ENCODE peak calls at places on chromosomes 4 and X, in nine cellular contexts. One of them, this sample, is unnamed.

GRCh38 chr4:70945452-70946055 is 43.4 kb downstream of the MOB1B start:
- DNase-seq in H1: no peak
- DNase-seq in heart right ventricle: no peak
- DNase-seq in ovary: no peak
- DNase-seq in IMR-90: peak; percentile 66
- DNase-seq in suprapubic skin: no peak
- DNase-seq in aorta: no peak
- DNase-seq in cardiac muscle cell: no peak
- DNase-seq in endothelial cell of umbilical vein: no peak
- DNase-seq in this sample: no peak

GRCh38 chr4:55345980-55346850 is at the start of gene SRD5A3:
- DNase-seq in H1: peak; percentile 44
- DNase-seq in heart right ventricle: peak; percentile 91
- DNase-seq in ovary: peak; percentile 85
- DNase-seq in IMR-90: peak; percentile 71
- DNase-seq in suprapubic skin: peak; percentile 88
- DNase-seq in aorta: peak; percentile 89
- DNase-seq in cardiac muscle cell: peak; percentile 93
- DNase-seq in endothelial cell of umbilical vein: peak; percentile 85
- DNase-seq in this sample: peak; percentile 88

GRCh38 chr4:19177616-19178015 is 1074.1 kb upstream of the SLIT2 start:
- DNase-seq in H1: no peak
- DNase-seq in heart right ventricle: no peak
- DNase-seq in ovary: no peak
- DNase-seq in IMR-90: peak; percentile 7
- DNase-seq in suprapubic skin: no peak
- DNase-seq in aorta: no peak
- DNase-seq in cardiac muscle cell: no peak
- DNase-seq in endothelial cell of umbilical vein: no peak
- DNase-seq in this sample: no peak

GRCh38 chr4:89482248-89482647 is 174.6 kb upstream of the GPRIN3 start:
- DNase-seq in H1: no peak
- DNase-seq in heart right ventricle: no peak
- DNase-seq in ovary: no peak
- DNase-seq in IMR-90: peak; percentile 53
- DNase-seq in suprapubic skin: no peak
- DNase-seq in aorta: no peak
- DNase-seq in cardiac muscle cell: peak; percentile 45
- DNase-seq in endothelial cell of umbilical vein: peak; percentile 88
- DNase-seq in this sample: no peak

GRCh38 chr4:80196259-80197131 is 808 bp upstream of the PRDM8 start:
- DNase-seq in H1: no peak
- DNase-seq in heart right ventricle: no peak
- DNase-seq in ovary: no peak
- DNase-seq in IMR-90: peak; percentile 35
- DNase-seq in suprapubic skin: no peak
- DNase-seq in aorta: no peak
- DNase-seq in cardiac muscle cell: peak; percentile 49
- DNase-seq in endothelial cell of umbilical vein: no peak
- DNase-seq in this sample: no peak

GRCh38 chrX:134013528-134013927 is 28.1 kb upstream of the GPC3 start:
- DNase-seq in H1: no peak
- DNase-seq in heart right ventricle: no peak
- DNase-seq in ovary: no peak
- DNase-seq in IMR-90: no peak
- DNase-seq in suprapubic skin: no peak
- DNase-seq in aorta: no peak
- DNase-seq in cardiac muscle cell: no peak
- DNase-seq in endothelial cell of umbilical vein: no peak
- DNase-seq in this sample: no peak

GRCh38 chr4:14856076-14856926 is 146.0 kb upstream of the CPEB2 start:
- DNase-seq in H1: peak; percentile 27
- DNase-seq in heart right ventricle: no peak
- DNase-seq in ovary: peak; percentile 34
- DNase-seq in IMR-90: peak; percentile 100
- DNase-seq in suprapubic skin: no peak
- DNase-seq in aorta: peak; percentile 84
- DNase-seq in cardiac muscle cell: no peak
- DNase-seq in endothelial cell of umbilical vein: peak; percentile 35
- DNase-seq in this sample: peak; percentile 85

GRCh38 chr4:138576684-138577083 is 334.5 kb upstream of the SLC7A11 start:
- DNase-seq in H1: no peak
- DNase-seq in heart right ventricle: no peak
- DNase-seq in ovary: no peak
- DNase-seq in IMR-90: peak; percentile 68
- DNase-seq in suprapubic skin: no peak
- DNase-seq in aorta: no peak
- DNase-seq in cardiac muscle cell: peak; percentile 11
- DNase-seq in endothelial cell of umbilical vein: peak; percentile 57
- DNase-seq in this sample: no peak

GRCh38 chrX:136185409-136186022 is 38.2 kb downstream of the FHL1 start:
- DNase-seq in H1: no peak
- DNase-seq in heart right ventricle: no peak
- DNase-seq in ovary: no peak
- DNase-seq in IMR-90: peak; percentile 47
- DNase-seq in suprapubic skin: no peak
- DNase-seq in aorta: no peak
- DNase-seq in cardiac muscle cell: no peak
- DNase-seq in endothelial cell of umbilical vein: peak; percentile 66
- DNase-seq in this sample: no peak

GRCh38 chrX:72685810-72686465 is 28.2 kb downstream of the PHKA1 start:
- DNase-seq in H1: no peak
- DNase-seq in heart right ventricle: no peak
- DNase-seq in ovary: no peak
- DNase-seq in IMR-90: peak; percentile 37
- DNase-seq in suprapubic skin: no peak
- DNase-seq in aorta: no peak
- DNase-seq in cardiac muscle cell: no peak
- DNase-seq in endothelial cell of umbilical vein: no peak
- DNase-seq in this sample: no peak

GRCh38 chrX:9682456-9682855 is 83.2 kb downstream of the GPR143 start:
- DNase-seq in H1: no peak
- DNase-seq in heart right ventricle: no peak
- DNase-seq in ovary: no peak
- DNase-seq in IMR-90: peak; percentile 61
- DNase-seq in suprapubic skin: no peak
- DNase-seq in aorta: no peak
- DNase-seq in cardiac muscle cell: peak; percentile 53
- DNase-seq in endothelial cell of umbilical vein: peak; percentile 10
- DNase-seq in this sample: no peak

GRCh38 chrX:17377795-17378194 is 2.8 kb downstream of the NHS start:
- DNase-seq in H1: no peak
- DNase-seq in heart right ventricle: no peak
- DNase-seq in ovary: no peak
- DNase-seq in IMR-90: no peak
- DNase-seq in suprapubic skin: no peak
- DNase-seq in aorta: no peak
- DNase-seq in cardiac muscle cell: no peak
- DNase-seq in endothelial cell of umbilical vein: no peak
- DNase-seq in this sample: no peak

GRCh38 chr4:157992038-157992706 is 180.7 kb downstream of the GASK1B start:
- DNase-seq in H1: no peak
- DNase-seq in heart right ventricle: no peak
- DNase-seq in ovary: peak; percentile 36
- DNase-seq in IMR-90: peak; percentile 77
- DNase-seq in suprapubic skin: no peak
- DNase-seq in aorta: no peak
- DNase-seq in cardiac muscle cell: peak; percentile 70
- DNase-seq in endothelial cell of umbilical vein: peak; percentile 92
- DNase-seq in this sample: peak; percentile 53

GRCh38 chr4:1402021-1402515 is 4.2 kb downstream of the NKX1-1 start:
- DNase-seq in H1: no peak
- DNase-seq in heart right ventricle: no peak
- DNase-seq in ovary: no peak
- DNase-seq in IMR-90: no peak
- DNase-seq in suprapubic skin: no peak
- DNase-seq in aorta: peak; percentile 36
- DNase-seq in cardiac muscle cell: no peak
- DNase-seq in endothelial cell of umbilical vein: no peak
- DNase-seq in this sample: no peak

GRCh38 chrX:128781506-128781905 is 729.3 kb upstream of the ACTRT1 start:
- DNase-seq in H1: no peak
- DNase-seq in heart right ventricle: no peak
- DNase-seq in ovary: no peak
- DNase-seq in IMR-90: no peak
- DNase-seq in suprapubic skin: no peak
- DNase-seq in aorta: no peak
- DNase-seq in cardiac muscle cell: peak; percentile 24
- DNase-seq in endothelial cell of umbilical vein: no peak
- DNase-seq in this sample: no peak

GRCh38 chr4:187302456-187302855 is 578.8 kb upstream of the FAT1 start:
- DNase-seq in H1: no peak
- DNase-seq in heart right ventricle: no peak
- DNase-seq in ovary: no peak
- DNase-seq in IMR-90: peak; percentile 39
- DNase-seq in suprapubic skin: no peak
- DNase-seq in aorta: no peak
- DNase-seq in cardiac muscle cell: no peak
- DNase-seq in endothelial cell of umbilical vein: no peak
- DNase-seq in this sample: no peak

GRCh38 chr4:128946929-128947328 is 137.4 kb downstream of the JADE1 start:
- DNase-seq in H1: no peak
- DNase-seq in heart right ventricle: no peak
- DNase-seq in ovary: no peak
- DNase-seq in IMR-90: no peak
- DNase-seq in suprapubic skin: no peak
- DNase-seq in aorta: no peak
- DNase-seq in cardiac muscle cell: no peak
- DNase-seq in endothelial cell of umbilical vein: no peak
- DNase-seq in this sample: no peak

GRCh38 chr4:4492161-4492847 is 49.5 kb downstream of the STX18 start:
- DNase-seq in H1: no peak
- DNase-seq in heart right ventricle: no peak
- DNase-seq in ovary: no peak
- DNase-seq in IMR-90: peak; percentile 77
- DNase-seq in suprapubic skin: no peak
- DNase-seq in aorta: no peak
- DNase-seq in cardiac muscle cell: no peak
- DNase-seq in endothelial cell of umbilical vein: peak; percentile 86
- DNase-seq in this sample: no peak

DNA sequence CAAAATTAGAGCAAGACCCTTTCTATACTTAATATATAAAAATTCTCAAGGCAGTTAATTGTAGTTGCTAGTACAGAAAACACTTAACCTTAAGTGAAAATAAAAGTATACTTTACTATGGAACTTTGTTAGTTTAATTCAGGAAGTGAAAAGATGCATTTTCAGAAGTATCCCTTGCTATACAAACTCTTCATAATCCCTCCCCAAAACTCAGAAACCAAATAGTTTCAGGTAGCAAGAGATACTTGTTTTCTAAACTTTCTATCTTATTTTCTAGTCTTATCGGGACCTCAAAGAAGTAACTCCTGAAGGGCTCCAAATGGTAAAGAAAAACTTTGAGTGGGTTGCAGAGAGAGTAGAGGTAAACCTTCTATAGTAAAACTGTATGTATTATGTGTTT is 14.3 kb downstream of the PAICS start:
- DNase-seq in H1: no peak
- DNase-seq in heart right ventricle: no peak
- DNase-seq in ovary: no peak
- DNase-seq in IMR-90: no peak
- DNase-seq in suprapubic skin: no peak
- DNase-seq in aorta: no peak
- DNase-seq in cardiac muscle cell: no peak
- DNase-seq in endothelial cell of umbilical vein: no peak
- DNase-seq in this sample: no peak
- H3K36me3 ChIP-seq in H1: peaks cover 29% of the 10 kb centered on the region
- H3K36me3 ChIP-seq in heart right ventricle: no peaks in the 10 kb centered on the region
- H3K36me3 ChIP-seq in ovary: no peaks in the 10 kb centered on the region
- H3K36me3 ChIP-seq in IMR-90: peaks cover 13% of the 10 kb centered on the region
- H3K36me3 ChIP-seq in suprapubic skin: peaks cover 69% of the 10 kb centered on the region
- H3K36me3 ChIP-seq in aorta: no peaks in the 10 kb centered on the region
- H3K36me3 ChIP-seq in cardiac muscle cell: peaks cover 75% of the 10 kb centered on the region
- H3K36me3 ChIP-seq in endothelial cell of umbilical vein: peaks cover 20% of the 10 kb centered on the region
- H3K36me3 ChIP-seq in this sample: peaks cover 5% of the 10 kb centered on the region

GRCh38 chrX:20530319-20530979 is 263.7 kb upstream of the RPS6KA3 start:
- DNase-seq in H1: no peak
- DNase-seq in heart right ventricle: no peak
- DNase-seq in ovary: peak; percentile 28
- DNase-seq in IMR-90: peak; percentile 64
- DNase-seq in suprapubic skin: no peak
- DNase-seq in aorta: peak; percentile 57
- DNase-seq in cardiac muscle cell: peak; percentile 60
- DNase-seq in endothelial cell of umbilical vein: peak; percentile 41
- DNase-seq in this sample: peak; percentile 52
- H3K4me3 ChIP-seq in H1: no peak overlapping the region
- H3K4me3 ChIP-seq in heart right ventricle: peak overlapping the region; percentile 33
- H3K4me3 ChIP-seq in ovary: no peak overlapping the region
- H3K4me3 ChIP-seq in IMR-90: peak overlapping the region; percentile 19
- H3K4me3 ChIP-seq in suprapubic skin: no peak overlapping the region
- H3K4me3 ChIP-seq in aorta: no peak overlapping the region
- H3K4me3 ChIP-seq in cardiac muscle cell: peak overlapping the region; percentile 3
- H3K4me3 ChIP-seq in endothelial cell of umbilical vein: no peak overlapping the region
- H3K4me3 ChIP-seq in this sample: no peak overlapping the region

DNA sequence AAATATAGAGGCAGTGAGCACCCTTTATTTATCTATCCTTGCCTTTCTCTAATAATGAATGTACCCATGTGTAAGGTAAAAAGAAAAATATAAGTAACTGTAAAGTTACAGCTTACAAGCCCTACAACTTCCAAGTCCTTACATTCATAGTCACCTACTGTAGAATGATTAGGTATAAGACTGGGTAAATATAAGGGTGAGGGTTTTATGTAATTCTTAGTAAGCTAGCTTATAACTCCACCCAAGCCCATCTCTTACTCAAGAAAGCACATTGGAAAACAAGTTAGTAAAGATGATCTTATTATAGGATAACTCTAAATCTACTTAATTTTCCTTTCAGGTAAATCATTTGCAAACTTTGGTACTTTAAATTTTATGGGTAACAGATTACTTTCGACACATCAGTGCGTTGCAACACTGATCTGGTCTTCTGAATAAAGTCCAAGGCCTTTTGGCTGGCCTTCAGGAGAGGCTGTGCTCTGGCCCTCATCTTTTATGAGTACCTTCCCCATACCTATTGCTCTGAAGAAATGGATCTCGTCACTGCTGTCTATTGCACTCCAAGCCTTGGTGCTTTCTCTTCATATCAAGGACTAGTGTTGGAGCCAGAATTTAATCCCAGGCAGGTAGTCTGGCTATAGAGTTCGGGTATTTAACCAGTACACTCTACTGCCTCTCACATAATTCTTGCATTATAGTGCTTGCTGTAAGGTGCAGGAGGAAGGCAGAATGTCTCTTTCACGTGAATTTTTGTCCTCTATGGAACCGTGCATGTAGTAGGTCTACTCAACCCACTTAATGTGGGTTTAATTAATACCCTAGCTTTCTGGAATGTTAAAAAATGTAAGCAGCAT is 443.6 kb upstream of the AR start:
- DNase-seq in H1: no peak
- DNase-seq in heart right ventricle: no peak
- DNase-seq in ovary: no peak
- DNase-seq in IMR-90: no peak
- DNase-seq in suprapubic skin: no peak
- DNase-seq in aorta: no peak
- DNase-seq in cardiac muscle cell: no peak
- DNase-seq in endothelial cell of umbilical vein: no peak
- DNase-seq in this sample: no peak
- H3K4me1 ChIP-seq in H1: no peaks in the 10 kb centered on the region
- H3K4me1 ChIP-seq in heart right ventricle: no peaks in the 10 kb centered on the region
- H3K4me1 ChIP-seq in ovary: no peaks in the 10 kb centered on the region
- H3K4me1 ChIP-seq in IMR-90: no peaks in the 10 kb centered on the region
- H3K4me1 ChIP-seq in suprapubic skin: no peaks in the 10 kb centered on the region
- H3K4me1 ChIP-seq in aorta: no peaks in the 10 kb centered on the region
- H3K4me1 ChIP-seq in cardiac muscle cell: no peaks in the 10 kb centered on the region
- H3K4me1 ChIP-seq in endothelial cell of umbilical vein: no peaks in the 10 kb centered on the region
- H3K4me1 ChIP-seq in this sample: no peaks in the 10 kb centered on the region

GRCh38 chrX:131779313-131779712 is 235.4 kb downstream of the OR13H1 start:
- DNase-seq in H1: no peak
- DNase-seq in heart right ventricle: no peak
- DNase-seq in ovary: no peak
- DNase-seq in IMR-90: no peak
- DNase-seq in suprapubic skin: no peak
- DNase-seq in aorta: no peak
- DNase-seq in cardiac muscle cell: no peak
- DNase-seq in endothelial cell of umbilical vein: no peak
- DNase-seq in this sample: no peak
- H3K36me3 ChIP-seq in H1: peaks cover 11% of the 10 kb centered on the region
- H3K36me3 ChIP-seq in heart right ventricle: no peaks in the 10 kb centered on the region
- H3K36me3 ChIP-seq in ovary: no peaks in the 10 kb centered on the region
- H3K36me3 ChIP-seq in IMR-90: no peaks in the 10 kb centered on the region
- H3K36me3 ChIP-seq in suprapubic skin: no peaks in the 10 kb centered on the region
- H3K36me3 ChIP-seq in aorta: no peaks in the 10 kb centered on the region
- H3K36me3 ChIP-seq in cardiac muscle cell: peaks cover 60% of the 10 kb centered on the region
- H3K36me3 ChIP-seq in endothelial cell of umbilical vein: no peaks in the 10 kb centered on the region
- H3K36me3 ChIP-seq in this sample: no peaks in the 10 kb centered on the region